ENCODE peak calls at places on chromosomes 1 and 21, in ten cellular contexts. One of them, this sample, is unnamed.

GRCh38 chr1:206578115-206578935 is 33.9 kb downstream of the EIF2D start:
- DNase-seq in A549: no peak
- DNase-seq in A673: no peak
- DNase-seq in lower lobe of right lung: no peak
- DNase-seq in IMR-90: peak; percentile 51
- DNase-seq in left lung: no peak
- DNase-seq in GM23338: no peak
- DNase-seq in breast epithelium: no peak
- DNase-seq in pancreas: no peak
- DNase-seq in heart right ventricle: no peak
- DNase-seq in this sample: no peak

GRCh38 chr1:110237406-110238152 is 27.5 kb downstream of the KCNC4 start:
- DNase-seq in A549: no peak
- DNase-seq in A673: no peak
- DNase-seq in lower lobe of right lung: no peak
- DNase-seq in IMR-90: no peak
- DNase-seq in left lung: no peak
- DNase-seq in GM23338: no peak
- DNase-seq in breast epithelium: no peak
- DNase-seq in pancreas: no peak
- DNase-seq in heart right ventricle: no peak
- DNase-seq in this sample: peak; percentile 53

GRCh38 chr1:10433790-10434189 is 3.6 kb downstream of the CENPS start:
- DNase-seq in A549: no peak
- DNase-seq in A673: no peak
- DNase-seq in lower lobe of right lung: no peak
- DNase-seq in IMR-90: no peak
- DNase-seq in left lung: no peak
- DNase-seq in GM23338: no peak
- DNase-seq in breast epithelium: no peak
- DNase-seq in pancreas: no peak
- DNase-seq in heart right ventricle: no peak
- DNase-seq in this sample: no peak

GRCh38 chr1:115365738-115366137 is 27.7 kb upstream of the NGF start:
- DNase-seq in A549: no peak
- DNase-seq in A673: no peak
- DNase-seq in lower lobe of right lung: no peak
- DNase-seq in IMR-90: no peak
- DNase-seq in left lung: no peak
- DNase-seq in GM23338: no peak
- DNase-seq in breast epithelium: no peak
- DNase-seq in pancreas: no peak
- DNase-seq in heart right ventricle: peak; percentile 36
- DNase-seq in this sample: no peak

GRCh38 chr1:204314209-204314892 is 45.4 kb downstream of the PLEKHA6 start:
- DNase-seq in A549: no peak
- DNase-seq in A673: no peak
- DNase-seq in lower lobe of right lung: no peak
- DNase-seq in IMR-90: no peak
- DNase-seq in left lung: no peak
- DNase-seq in GM23338: peak; percentile 39
- DNase-seq in breast epithelium: no peak
- DNase-seq in pancreas: no peak
- DNase-seq in heart right ventricle: no peak
- DNase-seq in this sample: no peak

GRCh38 chr21:46603228-46603627 is 1.7 kb downstream of the S100B start:
- DNase-seq in A549: no peak
- DNase-seq in A673: no peak
- DNase-seq in lower lobe of right lung: no peak
- DNase-seq in IMR-90: no peak
- DNase-seq in left lung: no peak
- DNase-seq in GM23338: peak; percentile 77
- DNase-seq in breast epithelium: no peak
- DNase-seq in pancreas: no peak
- DNase-seq in heart right ventricle: no peak
- DNase-seq in this sample: no peak

GRCh38 chr1:9149837-9150581 is 21.1 kb upstream of the GPR157 start:
- DNase-seq in A549: no peak
- DNase-seq in A673: no peak
- DNase-seq in lower lobe of right lung: peak; percentile 70
- DNase-seq in IMR-90: no peak
- DNase-seq in left lung: peak; percentile 57
- DNase-seq in GM23338: no peak
- DNase-seq in breast epithelium: no peak
- DNase-seq in pancreas: no peak
- DNase-seq in heart right ventricle: peak; percentile 57
- DNase-seq in this sample: no peak

GRCh38 chr1:58784758-58785423 is 1.0 kb upstream of the JUN start:
- DNase-seq in A549: peak; percentile 67
- DNase-seq in A673: peak; percentile 82
- DNase-seq in lower lobe of right lung: peak; percentile 94
- DNase-seq in IMR-90: peak; percentile 94
- DNase-seq in left lung: peak; percentile 89
- DNase-seq in GM23338: peak; percentile 76
- DNase-seq in breast epithelium: peak; percentile 90
- DNase-seq in pancreas: peak; percentile 88
- DNase-seq in heart right ventricle: peak; percentile 86
- DNase-seq in this sample: peak; percentile 96

GRCh38 chr1:108033486-108034081 is 68.6 kb upstream of the VAV3 start:
- DNase-seq in A549: no peak
- DNase-seq in A673: no peak
- DNase-seq in lower lobe of right lung: no peak
- DNase-seq in IMR-90: no peak
- DNase-seq in left lung: no peak
- DNase-seq in GM23338: no peak
- DNase-seq in breast epithelium: no peak
- DNase-seq in pancreas: no peak
- DNase-seq in heart right ventricle: no peak
- DNase-seq in this sample: no peak

GRCh38 chr1:19804786-19805390 is 5.2 kb upstream of the TMCO4 start:
- DNase-seq in A549: no peak
- DNase-seq in A673: no peak
- DNase-seq in lower lobe of right lung: no peak
- DNase-seq in IMR-90: no peak
- DNase-seq in left lung: no peak
- DNase-seq in GM23338: no peak
- DNase-seq in breast epithelium: no peak
- DNase-seq in pancreas: no peak
- DNase-seq in heart right ventricle: no peak
- DNase-seq in this sample: no peak

GRCh38 chr1:200306954-200307754 is 102.7 kb downstream of the ZNF281 start:
- DNase-seq in A549: peak; percentile 76
- DNase-seq in A673: peak; percentile 44
- DNase-seq in lower lobe of right lung: no peak
- DNase-seq in IMR-90: peak; percentile 46
- DNase-seq in left lung: no peak
- DNase-seq in GM23338: peak; percentile 60
- DNase-seq in breast epithelium: no peak
- DNase-seq in pancreas: no peak
- DNase-seq in heart right ventricle: no peak
- DNase-seq in this sample: no peak

GRCh38 chr1:47711211-47711847 is 273.5 kb downstream of the FOXD2 start:
- DNase-seq in A549: no peak
- DNase-seq in A673: no peak
- DNase-seq in lower lobe of right lung: no peak
- DNase-seq in IMR-90: no peak
- DNase-seq in left lung: no peak
- DNase-seq in GM23338: no peak
- DNase-seq in breast epithelium: no peak
- DNase-seq in pancreas: no peak
- DNase-seq in heart right ventricle: no peak
- DNase-seq in this sample: no peak

GRCh38 chr1:47710075-47711071 is 272.5 kb downstream of the FOXD2 start:
- DNase-seq in A549: peak; percentile 84
- DNase-seq in A673: peak; percentile 58
- DNase-seq in lower lobe of right lung: peak; percentile 80
- DNase-seq in IMR-90: peak; percentile 37
- DNase-seq in left lung: peak; percentile 62
- DNase-seq in GM23338: peak; percentile 72
- DNase-seq in breast epithelium: no peak
- DNase-seq in pancreas: peak; percentile 50
- DNase-seq in heart right ventricle: peak; percentile 83
- DNase-seq in this sample: peak; percentile 94

GRCh38 chr1:47709302-47710074 is 271.6 kb downstream of the FOXD2 start:
- DNase-seq in A549: peak; percentile 74
- DNase-seq in A673: peak; percentile 41
- DNase-seq in lower lobe of right lung: no peak
- DNase-seq in IMR-90: no peak
- DNase-seq in left lung: no peak
- DNase-seq in GM23338: peak; percentile 69
- DNase-seq in breast epithelium: no peak
- DNase-seq in pancreas: no peak
- DNase-seq in heart right ventricle: peak; percentile 28
- DNase-seq in this sample: no peak

GRCh38 chr1:47707887-47708535 is 270.2 kb downstream of the FOXD2 start:
- DNase-seq in A549: no peak
- DNase-seq in A673: peak; percentile 26
- DNase-seq in lower lobe of right lung: no peak
- DNase-seq in IMR-90: no peak
- DNase-seq in left lung: no peak
- DNase-seq in GM23338: no peak
- DNase-seq in breast epithelium: no peak
- DNase-seq in pancreas: no peak
- DNase-seq in heart right ventricle: no peak
- DNase-seq in this sample: no peak

DNA sequence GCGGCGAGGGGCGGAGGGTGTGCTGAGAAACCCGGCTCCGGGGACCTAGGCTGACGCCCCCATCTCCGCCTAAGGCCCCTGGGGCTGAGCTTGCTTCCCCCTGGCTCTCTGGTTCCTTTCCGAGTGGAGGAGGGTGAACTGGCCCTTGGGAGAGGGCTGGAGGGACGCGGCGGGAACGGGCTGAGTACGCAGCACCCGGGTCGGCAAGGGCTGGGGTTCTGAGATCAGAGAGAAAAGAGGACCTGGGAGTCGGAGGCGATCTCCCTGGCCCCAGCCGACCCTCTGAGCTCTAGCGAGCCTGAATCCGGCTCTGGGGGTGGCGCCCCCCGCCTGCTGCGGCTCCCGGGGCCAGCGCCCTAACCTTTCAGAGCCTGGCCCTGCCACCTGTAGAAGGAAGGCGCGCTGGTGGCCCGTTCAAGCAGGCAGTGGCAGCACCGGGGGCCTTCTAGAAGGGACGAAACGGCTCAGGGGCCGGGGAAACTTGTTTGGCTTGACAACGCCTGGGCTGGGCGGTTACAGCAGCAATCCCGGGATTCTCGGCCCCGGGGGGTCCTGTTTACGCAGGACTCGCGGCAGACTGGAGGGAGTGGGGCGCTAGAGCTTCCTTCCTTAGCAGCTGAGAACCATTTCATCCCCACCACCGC is 270.9 kb downstream of the FOXD2 start:
- DNase-seq in A549: peak; percentile 37
- DNase-seq in A673: peak; percentile 52
- DNase-seq in lower lobe of right lung: no peak
- DNase-seq in IMR-90: no peak
- DNase-seq in left lung: no peak
- DNase-seq in GM23338: peak; percentile 96
- DNase-seq in breast epithelium: no peak
- DNase-seq in pancreas: no peak
- DNase-seq in heart right ventricle: no peak
- DNase-seq in this sample: no peak
- H3K27ac ChIP-seq in A549: peak overlapping the region; percentile 87
- H3K27ac ChIP-seq in A673: no peak overlapping the region
- H3K27ac ChIP-seq in lower lobe of right lung: no peak overlapping the region
- H3K27ac ChIP-seq in IMR-90: no peak overlapping the region
- H3K27ac ChIP-seq in left lung: no peak overlapping the region
- H3K27ac ChIP-seq in GM23338: no peak overlapping the region
- H3K27ac ChIP-seq in breast epithelium: peak overlapping the region; percentile 63
- H3K27ac ChIP-seq in pancreas: no peak overlapping the region
- H3K27ac ChIP-seq in heart right ventricle: no peak overlapping the region
- H3K27ac ChIP-seq in this sample: no peak overlapping the region

GRCh38 chr1:165034136-165034535 is 322.4 kb downstream of the LMX1A start:
- DNase-seq in A549: no peak
- DNase-seq in A673: no peak
- DNase-seq in lower lobe of right lung: no peak
- DNase-seq in IMR-90: no peak
- DNase-seq in left lung: no peak
- DNase-seq in GM23338: no peak
- DNase-seq in breast epithelium: no peak
- DNase-seq in pancreas: no peak
- DNase-seq in heart right ventricle: no peak
- DNase-seq in this sample: no peak

GRCh38 chr1:165040641-165041040 is 315.9 kb downstream of the LMX1A start:
- DNase-seq in A549: no peak
- DNase-seq in A673: peak; percentile 24
- DNase-seq in lower lobe of right lung: no peak
- DNase-seq in IMR-90: no peak
- DNase-seq in left lung: no peak
- DNase-seq in GM23338: no peak
- DNase-seq in breast epithelium: no peak
- DNase-seq in pancreas: no peak
- DNase-seq in heart right ventricle: no peak
- DNase-seq in this sample: no peak

GRCh38 chr1:165039996-165040395 is 316.5 kb downstream of the LMX1A start:
- DNase-seq in A549: no peak
- DNase-seq in A673: no peak
- DNase-seq in lower lobe of right lung: no peak
- DNase-seq in IMR-90: no peak
- DNase-seq in left lung: no peak
- DNase-seq in GM23338: no peak
- DNase-seq in breast epithelium: no peak
- DNase-seq in pancreas: no peak
- DNase-seq in heart right ventricle: no peak
- DNase-seq in this sample: no peak

GRCh38 chr1:165036403-165036802 is 320.1 kb downstream of the LMX1A start:
- DNase-seq in A549: no peak
- DNase-seq in A673: no peak
- DNase-seq in lower lobe of right lung: no peak
- DNase-seq in IMR-90: no peak
- DNase-seq in left lung: no peak
- DNase-seq in GM23338: no peak
- DNase-seq in breast epithelium: no peak
- DNase-seq in pancreas: no peak
- DNase-seq in heart right ventricle: no peak
- DNase-seq in this sample: no peak
- H3K4me3 ChIP-seq in A549: no peak overlapping the region
- H3K4me3 ChIP-seq in A673: no peak overlapping the region
- H3K4me3 ChIP-seq in lower lobe of right lung: no peak overlapping the region
- H3K4me3 ChIP-seq in IMR-90: no peak overlapping the region
- H3K4me3 ChIP-seq in left lung: no peak overlapping the region
- H3K4me3 ChIP-seq in GM23338: no peak overlapping the region
- H3K4me3 ChIP-seq in breast epithelium: no peak overlapping the region
- H3K4me3 ChIP-seq in pancreas: no peak overlapping the region
- H3K4me3 ChIP-seq in heart right ventricle: no peak overlapping the region
- H3K4me3 ChIP-seq in this sample: no peak overlapping the region

GRCh38 chr1:101121975-101122374 is 96.4 kb upstream of the DPH5 start:
- DNase-seq in A549: no peak
- DNase-seq in A673: no peak
- DNase-seq in lower lobe of right lung: no peak
- DNase-seq in IMR-90: no peak
- DNase-seq in left lung: no peak
- DNase-seq in GM23338: no peak
- DNase-seq in breast epithelium: no peak
- DNase-seq in pancreas: no peak
- DNase-seq in heart right ventricle: no peak
- DNase-seq in this sample: no peak
- H3K27ac ChIP-seq in A549: no peak overlapping the region
- H3K27ac ChIP-seq in A673: no peak overlapping the region
- H3K27ac ChIP-seq in lower lobe of right lung: no peak overlapping the region
- H3K27ac ChIP-seq in IMR-90: no peak overlapping the region
- H3K27ac ChIP-seq in left lung: no peak overlapping the region
- H3K27ac ChIP-seq in GM23338: no peak overlapping the region
- H3K27ac ChIP-seq in breast epithelium: no peak overlapping the region
- H3K27ac ChIP-seq in pancreas: no peak overlapping the region
- H3K27ac ChIP-seq in heart right ventricle: no peak overlapping the region
- H3K27ac ChIP-seq in this sample: no peak overlapping the region

GRCh38 chr1:94245747-94246438 is 8.5 kb upstream of the ARHGAP29 start:
- DNase-seq in A549: no peak
- DNase-seq in A673: no peak
- DNase-seq in lower lobe of right lung: no peak
- DNase-seq in IMR-90: peak; percentile 37
- DNase-seq in left lung: no peak
- DNase-seq in GM23338: no peak
- DNase-seq in breast epithelium: no peak
- DNase-seq in pancreas: no peak
- DNase-seq in heart right ventricle: no peak
- DNase-seq in this sample: no peak
- H3K4me3 ChIP-seq in A549: peak overlapping the region; percentile 75
- H3K4me3 ChIP-seq in A673: no peak overlapping the region
- H3K4me3 ChIP-seq in lower lobe of right lung: peak overlapping the region; percentile 65
- H3K4me3 ChIP-seq in IMR-90: no peak overlapping the region
- H3K4me3 ChIP-seq in left lung: no peak overlapping the region
- H3K4me3 ChIP-seq in GM23338: peak overlapping the region; percentile 64
- H3K4me3 ChIP-seq in breast epithelium: peak overlapping the region; percentile 65
- H3K4me3 ChIP-seq in pancreas: no peak overlapping the region
- H3K4me3 ChIP-seq in heart right ventricle: peak overlapping the region; percentile 69
- H3K4me3 ChIP-seq in this sample: peak overlapping the region; percentile 90

This sample was measured in aorta.